ENCODE peak calls at places on chromosomes 16 and 17, in seven cellular contexts. T, B, E, J, Z, Q and R are unnamed samples.

GRCh38 chr16:23009075-23009474 is 140.2 kb downstream of the USP31 start:
- DNase-seq in T (no peak), B (no peak), E (no peak), J (no peak), Z (no peak), Q (no peak), R (no peak)

GRCh38 chr16:85982563-85982939 is 83.6 kb downstream of the IRF8 start:
- DNase-seq in T (peak; percentile 99), B (no peak), E (no peak), J (no peak), Z (peak; percentile 64), Q (peak; percentile 88), R (no peak)

GRCh38 chr17:82200743-82201497 is 11.7 kb downstream of the CCDC57 start:
- DNase-seq in T (no peak), B (no peak), E (no peak), J (peak; percentile 44), Z (no peak), Q (no peak), R (no peak)

GRCh38 chr17:43578699-43579569 is 32.8 kb upstream of the ETV4 start:
- DNase-seq in T (no peak), B (peak; percentile 67), E (peak; percentile 98), J (peak; percentile 4), Z (no peak), Q (no peak), R (peak; percentile 32)

GRCh38 chr16:1142911-1143310 is 10.0 kb upstream of the CACNA1H start:
- DNase-seq in T (no peak), B (no peak), E (no peak), J (no peak), Z (no peak), Q (no peak), R (no peak)

GRCh38 chr17:58306131-58306951 is 22.3 kb downstream of the TSPOAP1 start:
- DNase-seq in T (no peak), B (no peak), E (no peak), J (no peak), Z (peak; percentile 34), Q (no peak), R (no peak)

GRCh38 chr16:47140686-47141085 is 3.1 kb downstream of the NETO2 start:
- DNase-seq in T (no peak), B (no peak), E (no peak), J (no peak), Z (no peak), Q (no peak), R (no peak)

GRCh38 chr17:17088104-17088485 is 45.8 kb downstream of the MPRIP start:
- DNase-seq in T (no peak), B (no peak), E (no peak), J (no peak), Z (peak; percentile 74), Q (no peak), R (no peak)

GRCh38 chr17:59899099-59899498 is 6.2 kb downstream of the RPS6KB1 start:
- DNase-seq in T (no peak), B (peak; percentile 45), E (no peak), J (no peak), Z (no peak), Q (no peak), R (peak; percentile 48)

GRCh38 chr16:49557070-49557446 is 183.5 kb downstream of the C16orf78 start:
- DNase-seq in T (no peak), B (no peak), E (no peak), J (no peak), Z (no peak), Q (no peak), R (no peak)

GRCh38 chr16:3400446-3400778 is 392 bp downstream of the ZSCAN32 start:
- DNase-seq in T (no peak), B (no peak), E (no peak), J (no peak), Z (no peak), Q (no peak), R (no peak)

GRCh38 chr17:73139296-73139695 is 25.5 kb upstream of the SSTR2 start:
- DNase-seq in T (no peak), B (no peak), E (no peak), J (no peak), Z (no peak), Q (no peak), R (no peak)

GRCh38 chr17:64358261-64358788 is 32.3 kb downstream of the PECAM1 start:
- DNase-seq in T (no peak), B (peak; percentile 32), E (no peak), J (no peak), Z (no peak), Q (no peak), R (no peak)

GRCh38 chr17:57940217-57940616 is 15.0 kb downstream of the CUEDC1 start:
- DNase-seq in T (no peak), B (no peak), E (no peak), J (no peak), Z (no peak), Q (no peak), R (no peak)

GRCh38 chr16:10036951-10037350 is 145.3 kb downstream of the GRIN2A start:
- DNase-seq in T (no peak), B (no peak), E (no peak), J (no peak), Z (no peak), Q (no peak), R (no peak)

GRCh38 chr16:9138731-9139501 is 47.5 kb downstream of the HAPSTR1 start:
- DNase-seq in T (peak; percentile 68), B (peak; percentile 84), E (peak; percentile 52), J (peak; percentile 50), Z (peak; percentile 87), Q (peak; percentile 81), R (peak; percentile 41)

GRCh38 chr17:65586899-65587298 is 25.5 kb upstream of the AXIN2 start:
- DNase-seq in T (no peak), B (no peak), E (no peak), J (no peak), Z (no peak), Q (no peak), R (no peak)

GRCh38 chr17:65587602-65588193 is 26.2 kb upstream of the AXIN2 start:
- DNase-seq in T (no peak), B (peak; percentile 67), E (no peak), J (no peak), Z (no peak), Q (no peak), R (no peak)

GRCh38 chr17:65589321-65589720 is 27.9 kb upstream of the AXIN2 start:
- DNase-seq in T (no peak), B (peak; percentile 55), E (no peak), J (no peak), Z (no peak), Q (no peak), R (no peak)

GRCh38 chr17:65584604-65585521 is 23.4 kb upstream of the AXIN2 start:
- DNase-seq in T (no peak), B (peak; percentile 61), E (no peak), J (no peak), Z (no peak), Q (no peak), R (no peak)

GRCh38 chr17:65588194-65588808 is 26.9 kb upstream of the AXIN2 start:
- DNase-seq in T (no peak), B (peak; percentile 32), E (peak; percentile 96), J (no peak), Z (no peak), Q (peak; percentile 72), R (no peak)
- TF ChIP-seq CTCF in T (no peak), B (no peak), E (peak; percentile 71), J (no peak), Z (no peak), Q (no peak), R (no peak)

GRCh38 chr17:81197831-81198490 is 24.8 kb downstream of the CEP131 start:
- DNase-seq in T (no peak), B (no peak), E (no peak), J (no peak), Z (no peak), Q (no peak), R (no peak)

GRCh38 chr17:81198826-81199481 is 23.8 kb downstream of the CEP131 start:
- DNase-seq in T (no peak), B (no peak), E (no peak), J (no peak), Z (no peak), Q (no peak), R (no peak)

GRCh38 chr17:81196505-81197408 is 26.0 kb downstream of the CEP131 start:
- DNase-seq in T (no peak), B (no peak), E (no peak), J (no peak), Z (no peak), Q (no peak), R (no peak)

GRCh38 chr17:81195941-81196495 is 26.7 kb downstream of the CEP131 start:
- DNase-seq in T (no peak), B (no peak), E (no peak), J (no peak), Z (no peak), Q (no peak), R (no peak)

DNA sequence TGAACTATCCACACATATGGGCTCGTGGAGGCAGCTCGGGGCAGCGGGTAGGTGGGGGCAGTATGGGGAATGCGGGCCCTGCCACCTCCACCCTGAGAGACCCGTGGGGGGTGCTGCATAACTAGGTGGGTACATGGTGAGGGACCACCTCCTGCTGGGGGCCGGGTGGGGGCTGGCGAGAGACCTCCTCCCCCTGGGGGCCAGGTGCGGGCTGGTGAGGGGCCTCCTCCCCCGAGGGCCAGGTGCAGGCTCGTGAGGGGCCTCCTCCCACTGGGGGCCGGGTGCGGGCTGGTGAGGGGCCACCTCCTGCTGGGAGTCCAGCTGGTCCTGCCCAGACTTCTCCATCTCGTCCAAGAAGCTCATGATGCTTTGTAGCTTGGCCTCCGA is 25.4 kb downstream of the CEP131 start:
- DNase-seq in T (no peak), B (no peak), E (no peak), J (no peak), Z (no peak), Q (no peak), R (no peak)
- TF ChIP-seq CTCF in T (no peak), B (no peak), E (no peak), J (no peak), Z (no peak), Q (no peak), R (no peak)

DNA sequence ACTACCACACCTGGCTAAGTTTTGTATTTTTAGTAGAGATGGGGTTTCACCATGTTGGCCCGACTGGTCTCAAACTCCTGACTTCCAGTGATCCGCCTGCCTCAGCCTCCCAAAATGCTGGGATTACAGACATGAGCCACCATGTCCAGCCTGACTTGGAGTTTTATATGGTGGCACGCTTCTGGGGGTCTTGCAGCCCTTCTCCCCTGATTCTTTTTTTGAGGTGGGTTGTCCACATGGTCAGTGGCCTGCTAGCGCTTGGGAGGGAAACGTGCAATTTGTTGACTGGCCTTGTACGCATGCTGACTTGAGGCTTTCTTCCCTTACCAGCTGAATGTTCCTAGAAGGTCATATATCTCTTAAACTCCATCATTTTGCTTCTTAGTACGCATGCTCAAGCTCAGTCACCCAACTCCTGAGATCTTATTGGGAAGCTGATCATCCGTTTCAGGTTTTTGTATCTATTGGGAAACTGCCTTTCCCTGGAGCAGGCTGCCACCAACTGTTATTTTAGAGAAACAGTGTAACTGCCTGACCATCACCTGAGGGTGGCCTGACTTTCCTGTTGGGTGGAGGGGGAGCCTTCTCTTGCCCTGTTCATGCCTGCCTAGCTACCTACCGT is 13.7 kb upstream of the LDHD start:
- DNase-seq in T (peak; percentile 43), B (no peak), E (peak; percentile 61), J (no peak), Z (no peak), Q (no peak), R (no peak)
- TF ChIP-seq CTCF in T (no peak), B (no peak), E (no peak), J (no peak), Z (no peak), Q (peak; percentile 12), R (no peak)

DNA sequence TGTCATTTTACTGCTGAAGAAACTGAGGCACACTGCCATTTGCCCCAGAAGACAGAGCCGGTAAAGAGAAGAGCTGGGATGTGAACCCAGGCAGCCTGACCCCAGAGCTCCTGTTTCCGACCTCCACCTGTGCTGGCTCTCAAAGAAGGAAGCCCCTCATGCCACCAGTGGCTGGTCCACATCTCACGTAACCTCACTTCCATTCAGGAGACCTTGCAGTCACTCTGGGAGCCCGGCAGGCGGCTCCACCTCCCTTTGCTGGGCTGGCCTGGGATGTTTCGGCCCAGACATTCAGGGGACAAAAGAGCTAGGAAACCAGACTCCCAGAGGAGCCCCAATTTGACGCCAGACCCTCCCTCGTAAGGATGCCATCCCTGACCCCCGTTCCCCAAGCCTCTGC is 2.9 kb downstream of the TAF1C start:
- DNase-seq in T (no peak), B (peak; percentile 21), E (no peak), J (no peak), Z (no peak), Q (no peak), R (no peak)
- TF ChIP-seq CTCF in T (no peak), B (no peak), E (no peak), J (no peak), Z (peak; percentile 16), Q (peak; percentile 29), R (no peak)